ENCODE peak calls at places on chromosomes 4 and X, in seven cellular contexts. One of them, this sample, is unnamed. For H3K4me1, the result is how much of the 10 kb centered on the place peaks cover.

GRCh38 chrX:16870095-16870860 is at the start of gene RBBP7:
- DNase-seq in RWPE2: peak
- DNase-seq in prostate gland: peak
- DNase-seq in cardiac muscle cell: peak
- DNase-seq in esophagus squamous epithelium: peak
- DNase-seq in colonic mucosa: peak
- DNase-seq in HCT116: peak
- DNase-seq in this sample: peak

GRCh38 chrX:151596282-151596681 is 32.8 kb downstream of the PASD1 start:
- DNase-seq in RWPE2: no peak
- DNase-seq in prostate gland: no peak
- DNase-seq in cardiac muscle cell: no peak
- DNase-seq in esophagus squamous epithelium: no peak
- DNase-seq in colonic mucosa: no peak
- DNase-seq in HCT116: no peak
- DNase-seq in this sample: no peak

GRCh38 chr4:74628808-74629616 is 165.3 kb downstream of the BTC start:
- DNase-seq in RWPE2: no peak
- DNase-seq in prostate gland: no peak
- DNase-seq in cardiac muscle cell: no peak
- DNase-seq in esophagus squamous epithelium: no peak
- DNase-seq in colonic mucosa: peak
- DNase-seq in HCT116: no peak
- DNase-seq in this sample: no peak

GRCh38 chrX:151754641-151755215 is 20.2 kb downstream of the CNGA2 start:
- DNase-seq in RWPE2: no peak
- DNase-seq in prostate gland: peak
- DNase-seq in cardiac muscle cell: peak
- DNase-seq in esophagus squamous epithelium: no peak
- DNase-seq in colonic mucosa: no peak
- DNase-seq in HCT116: no peak
- DNase-seq in this sample: no peak

GRCh38 chr4:176274441-176274840 is 5.4 kb upstream of the ASB5 start:
- DNase-seq in RWPE2: no peak
- DNase-seq in prostate gland: peak
- DNase-seq in cardiac muscle cell: no peak
- DNase-seq in esophagus squamous epithelium: no peak
- DNase-seq in colonic mucosa: no peak
- DNase-seq in HCT116: no peak
- DNase-seq in this sample: no peak

GRCh38 chr4:168797176-168797575 is 212.9 kb downstream of the CBR4 start:
- DNase-seq in RWPE2: no peak
- DNase-seq in prostate gland: no peak
- DNase-seq in cardiac muscle cell: peak
- DNase-seq in esophagus squamous epithelium: no peak
- DNase-seq in colonic mucosa: no peak
- DNase-seq in HCT116: no peak
- DNase-seq in this sample: no peak

GRCh38 chr4:85725727-85726170 is 250.8 kb downstream of the ARHGAP24 start:
- DNase-seq in RWPE2: no peak
- DNase-seq in prostate gland: no peak
- DNase-seq in cardiac muscle cell: peak
- DNase-seq in esophagus squamous epithelium: no peak
- DNase-seq in colonic mucosa: no peak
- DNase-seq in HCT116: no peak
- DNase-seq in this sample: no peak

GRCh38 chrX:68837119-68837518 is 8.3 kb downstream of the EFNB1 start:
- DNase-seq in RWPE2: no peak
- DNase-seq in prostate gland: no peak
- DNase-seq in cardiac muscle cell: no peak
- DNase-seq in esophagus squamous epithelium: no peak
- DNase-seq in colonic mucosa: no peak
- DNase-seq in HCT116: no peak
- DNase-seq in this sample: peak

GRCh38 chrX:100409316-100410082 is 574 bp downstream of the PCDH19 start:
- DNase-seq in RWPE2: no peak
- DNase-seq in prostate gland: no peak
- DNase-seq in cardiac muscle cell: no peak
- DNase-seq in esophagus squamous epithelium: no peak
- DNase-seq in colonic mucosa: no peak
- DNase-seq in HCT116: no peak
- DNase-seq in this sample: no peak

GRCh38 chr4:176498857-176499256 is 179.1 kb downstream of the SPCS3 start:
- DNase-seq in RWPE2: no peak
- DNase-seq in prostate gland: no peak
- DNase-seq in cardiac muscle cell: peak
- DNase-seq in esophagus squamous epithelium: no peak
- DNase-seq in colonic mucosa: no peak
- DNase-seq in HCT116: no peak
- DNase-seq in this sample: no peak

GRCh38 chrX:154431321-154431720 is 2.8 kb downstream of the ATP6AP1 start:
- DNase-seq in RWPE2: no peak
- DNase-seq in prostate gland: no peak
- DNase-seq in cardiac muscle cell: no peak
- DNase-seq in esophagus squamous epithelium: no peak
- DNase-seq in colonic mucosa: no peak
- DNase-seq in HCT116: no peak
- DNase-seq in this sample: no peak

GRCh38 chr4:92249541-92249940 is 54.2 kb upstream of the GRID2 start:
- DNase-seq in RWPE2: no peak
- DNase-seq in prostate gland: no peak
- DNase-seq in cardiac muscle cell: no peak
- DNase-seq in esophagus squamous epithelium: no peak
- DNase-seq in colonic mucosa: no peak
- DNase-seq in HCT116: no peak
- DNase-seq in this sample: no peak

GRCh38 chr4:145679520-145679919 is 426 bp upstream of the C4orf51 start:
- DNase-seq in RWPE2: no peak
- DNase-seq in prostate gland: peak
- DNase-seq in cardiac muscle cell: peak
- DNase-seq in esophagus squamous epithelium: no peak
- DNase-seq in colonic mucosa: no peak
- DNase-seq in HCT116: peak
- DNase-seq in this sample: peak

GRCh38 chr4:54784188-54784671 is 126.5 kb downstream of the KIT start:
- DNase-seq in RWPE2: no peak
- DNase-seq in prostate gland: peak
- DNase-seq in cardiac muscle cell: peak
- DNase-seq in esophagus squamous epithelium: peak
- DNase-seq in colonic mucosa: peak
- DNase-seq in HCT116: no peak
- DNase-seq in this sample: peak

GRCh38 chr4:177583000-177583399 is 140.8 kb upstream of the AGA start:
- DNase-seq in RWPE2: no peak
- DNase-seq in prostate gland: no peak
- DNase-seq in cardiac muscle cell: peak
- DNase-seq in esophagus squamous epithelium: no peak
- DNase-seq in colonic mucosa: no peak
- DNase-seq in HCT116: no peak
- DNase-seq in this sample: no peak

GRCh38 chr4:143700420-143701352 is at the start of gene FREM3:
- DNase-seq in RWPE2: no peak
- DNase-seq in prostate gland: no peak
- DNase-seq in cardiac muscle cell: no peak
- DNase-seq in esophagus squamous epithelium: no peak
- DNase-seq in colonic mucosa: no peak
- DNase-seq in HCT116: no peak
- DNase-seq in this sample: no peak

GRCh38 chr4:47221721-47222120 is 190.4 kb downstream of the GABRB1 start:
- DNase-seq in RWPE2: no peak
- DNase-seq in prostate gland: no peak
- DNase-seq in cardiac muscle cell: peak
- DNase-seq in esophagus squamous epithelium: no peak
- DNase-seq in colonic mucosa: no peak
- DNase-seq in HCT116: no peak
- DNase-seq in this sample: no peak

GRCh38 chr4:37680089-37680488 is 6.1 kb downstream of the RELL1 start:
- DNase-seq in RWPE2: no peak
- DNase-seq in prostate gland: no peak
- DNase-seq in cardiac muscle cell: no peak
- DNase-seq in esophagus squamous epithelium: no peak
- DNase-seq in colonic mucosa: no peak
- DNase-seq in HCT116: no peak
- DNase-seq in this sample: no peak
- H3K4me1 ChIP-seq in RWPE2: under half
- H3K4me1 ChIP-seq in prostate gland: under half
- H3K4me1 ChIP-seq in cardiac muscle cell: under half
- H3K4me1 ChIP-seq in esophagus squamous epithelium: under half
- H3K4me1 ChIP-seq in colonic mucosa: under half
- H3K4me1 ChIP-seq in HCT116: under half
- H3K4me1 ChIP-seq in this sample: under half

DNA sequence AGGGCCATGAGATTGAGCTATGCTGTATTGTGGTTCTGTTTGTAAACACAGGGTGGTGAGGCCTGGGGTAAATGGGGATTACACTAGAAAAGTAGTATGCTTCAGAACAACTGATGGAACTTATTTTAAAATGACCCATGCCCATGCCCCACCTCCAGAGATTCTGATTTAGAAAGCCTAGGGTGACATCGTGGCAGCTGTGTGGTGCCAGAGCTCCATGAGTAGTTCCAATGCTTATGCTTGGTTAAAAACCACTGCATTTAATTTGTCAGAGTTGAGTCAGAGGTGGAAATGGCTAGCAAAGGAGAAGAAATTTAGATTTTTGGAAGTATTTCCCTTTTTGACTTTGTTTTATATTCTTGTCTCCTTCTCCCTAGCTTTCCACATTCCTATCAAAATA is 63.4 kb upstream of the PDE5A start:
- DNase-seq in RWPE2: no peak
- DNase-seq in prostate gland: no peak
- DNase-seq in cardiac muscle cell: no peak
- DNase-seq in esophagus squamous epithelium: no peak
- DNase-seq in colonic mucosa: no peak
- DNase-seq in HCT116: no peak
- DNase-seq in this sample: no peak
- TF ChIP-seq CTCF in RWPE2: no peak
- TF ChIP-seq CTCF in prostate gland: no peak
- TF ChIP-seq CTCF in cardiac muscle cell: no peak
- TF ChIP-seq CTCF in esophagus squamous epithelium: no peak
- TF ChIP-seq CTCF in colonic mucosa: no peak
- TF ChIP-seq CTCF in HCT116: no peak
- TF ChIP-seq CTCF in this sample: peak

DNA sequence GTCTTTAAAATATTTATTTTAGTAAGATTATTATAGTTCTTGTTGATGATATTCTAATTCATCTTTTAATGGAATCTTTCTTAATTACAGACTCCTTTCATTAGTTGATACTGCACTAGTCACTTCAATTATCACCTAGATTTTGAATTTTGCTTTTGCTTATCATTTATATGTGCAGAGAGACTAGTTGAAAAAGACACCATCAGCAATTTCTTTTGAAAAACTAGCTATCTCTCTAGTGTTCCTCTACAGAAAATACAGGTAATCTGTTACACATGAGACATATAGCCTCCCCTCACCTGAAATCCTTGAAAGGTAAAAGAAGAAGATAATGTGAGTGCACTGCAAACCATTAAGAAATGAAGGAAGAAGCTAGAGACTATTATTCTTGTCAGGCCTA is 31.3 kb downstream of the GPRIN3 start:
- DNase-seq in RWPE2: no peak
- DNase-seq in prostate gland: no peak
- DNase-seq in cardiac muscle cell: no peak
- DNase-seq in esophagus squamous epithelium: no peak
- DNase-seq in colonic mucosa: no peak
- DNase-seq in HCT116: no peak
- DNase-seq in this sample: no peak
- H3K4me1 ChIP-seq in RWPE2: under half
- H3K4me1 ChIP-seq in prostate gland: under half
- H3K4me1 ChIP-seq in cardiac muscle cell: under half
- H3K4me1 ChIP-seq in esophagus squamous epithelium: under half
- H3K4me1 ChIP-seq in colonic mucosa: under half
- H3K4me1 ChIP-seq in HCT116: under half
- H3K4me1 ChIP-seq in this sample: under half

DNA sequence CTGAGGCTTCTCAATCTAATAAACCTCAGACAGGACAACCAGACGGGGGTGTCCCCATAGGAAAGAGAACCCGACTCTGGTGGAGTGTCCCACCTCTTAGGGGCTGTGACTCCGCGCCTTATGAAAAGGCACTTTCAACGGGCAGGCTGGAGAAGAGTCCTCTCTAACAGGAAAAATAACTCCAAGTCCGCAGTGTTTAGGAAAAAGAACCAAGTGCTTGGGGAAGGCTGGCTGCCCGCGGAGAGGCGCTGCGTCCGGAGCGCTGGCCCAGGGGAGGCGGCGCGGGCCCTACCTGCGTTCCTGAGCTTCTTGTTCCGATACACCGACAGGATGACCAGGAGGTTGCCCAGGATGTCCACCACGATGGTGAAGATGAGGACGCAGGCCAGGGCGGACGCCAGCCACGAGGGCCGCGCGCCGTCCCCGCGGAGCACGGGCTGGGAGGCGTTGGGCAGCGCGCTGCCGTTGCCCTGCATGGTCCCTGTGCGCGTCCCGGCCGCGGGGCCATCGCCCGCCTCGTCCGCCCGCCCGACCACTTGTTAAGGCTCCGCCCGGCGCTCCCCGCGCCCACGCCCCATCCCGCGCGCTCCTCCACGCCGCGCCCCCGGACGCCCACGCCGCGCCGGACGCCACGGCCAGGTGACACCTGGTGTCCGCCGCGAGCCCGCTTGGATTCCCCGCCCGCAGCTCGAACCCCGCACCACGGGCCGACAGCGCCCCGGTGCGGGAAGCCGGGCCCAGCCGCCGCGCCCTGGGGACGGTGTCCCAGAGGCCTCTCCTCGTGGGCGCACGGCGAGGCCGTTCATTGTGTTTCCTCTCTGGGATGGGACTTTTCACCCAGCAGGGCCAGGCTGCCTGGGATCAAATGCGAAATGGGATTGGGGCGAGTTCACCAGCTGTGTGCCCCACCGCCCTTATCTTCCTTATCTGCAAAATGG is at the start of gene MTNR1A:
- DNase-seq in RWPE2: no peak
- DNase-seq in prostate gland: no peak
- DNase-seq in cardiac muscle cell: peak
- DNase-seq in esophagus squamous epithelium: no peak
- DNase-seq in colonic mucosa: peak
- DNase-seq in HCT116: no peak
- DNase-seq in this sample: no peak
- TF ChIP-seq CTCF in RWPE2: peak
- TF ChIP-seq CTCF in prostate gland: no peak
- TF ChIP-seq CTCF in cardiac muscle cell: no peak
- TF ChIP-seq CTCF in esophagus squamous epithelium: peak
- TF ChIP-seq CTCF in colonic mucosa: no peak
- TF ChIP-seq CTCF in HCT116: peak
- TF ChIP-seq CTCF in this sample: no peak

DNA sequence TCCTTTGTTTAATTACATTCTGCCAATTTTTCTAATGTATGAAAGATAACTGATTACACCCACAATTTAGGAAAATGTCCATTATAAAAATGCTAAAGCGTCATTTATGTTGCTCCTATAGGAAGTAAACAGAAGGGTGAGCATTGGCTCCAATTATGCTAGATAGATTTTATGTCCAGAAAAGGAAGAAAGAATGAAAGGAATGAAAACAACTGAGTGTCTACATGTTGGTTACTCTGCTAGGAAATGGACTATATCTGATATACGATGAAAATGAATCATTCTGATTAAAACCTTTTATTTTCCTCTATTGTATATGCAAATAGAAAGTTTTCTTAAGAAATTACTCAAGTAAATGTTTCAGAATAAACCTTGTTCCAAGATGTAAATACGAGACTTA is 1.6 kb downstream of the ENAM start:
- DNase-seq in RWPE2: no peak
- DNase-seq in prostate gland: no peak
- DNase-seq in cardiac muscle cell: no peak
- DNase-seq in esophagus squamous epithelium: no peak
- DNase-seq in colonic mucosa: no peak
- DNase-seq in HCT116: no peak
- DNase-seq in this sample: no peak
- H3K4me1 ChIP-seq in RWPE2: under half
- H3K4me1 ChIP-seq in prostate gland: under half
- H3K4me1 ChIP-seq in cardiac muscle cell: under half
- H3K4me1 ChIP-seq in esophagus squamous epithelium: under half
- H3K4me1 ChIP-seq in colonic mucosa: under half
- H3K4me1 ChIP-seq in HCT116: under half
- H3K4me1 ChIP-seq in this sample: under half

GRCh38 chr4:71526626-71527406 is 188.0 kb downstream of the SLC4A4 start:
- DNase-seq in RWPE2: no peak
- DNase-seq in prostate gland: no peak
- DNase-seq in cardiac muscle cell: no peak
- DNase-seq in esophagus squamous epithelium: no peak
- DNase-seq in colonic mucosa: no peak
- DNase-seq in HCT116: peak
- DNase-seq in this sample: no peak
- TF ChIP-seq CTCF in RWPE2: peak
- TF ChIP-seq CTCF in prostate gland: no peak
- TF ChIP-seq CTCF in cardiac muscle cell: no peak
- TF ChIP-seq CTCF in esophagus squamous epithelium: no peak
- TF ChIP-seq CTCF in colonic mucosa: no peak
- TF ChIP-seq CTCF in HCT116: peak
- TF ChIP-seq CTCF in this sample: no peak

This sample was measured in ascending aorta.